ENCODE peak calls at places on chromosome 17, in ten cellular contexts. One of them, this sample, is unnamed.

GRCh38 chr17:48555616-48556533 is 11.0 kb upstream of the HOXB2 start:
- DNase-seq in H54: no peak
- DNase-seq in upper lobe of right lung: peak
- DNase-seq in stimulated activated CD8-positive, alpha-beta memory T cell treated with anti-CD3 and anti-CD28 coated beads, Interleukin-7, amount 100 ng/mL, for 1 hour: no peak
- DNase-seq in M059J: peak
- DNase-seq in substantia nigra: no peak
- DNase-seq in RWPE1: no peak
- DNase-seq in T-helper 2 cell: no peak
- DNase-seq in activated naive CD8-positive, alpha-beta T cell treated with anti-CD3 and anti-CD28 coated beads, Interleukin-2, amount 10 ng/mL, durations not matched to agents 7 days and 5 days: no peak
- DNase-seq in NCI-H1436: peak
- DNase-seq in this sample: peak

GRCh38 chr17:68973098-68973929 is 18.1 kb upstream of the ABCA8 start:
- DNase-seq in H54: no peak
- DNase-seq in upper lobe of right lung: no peak
- DNase-seq in stimulated activated CD8-positive, alpha-beta memory T cell treated with anti-CD3 and anti-CD28 coated beads, Interleukin-7, amount 100 ng/mL, for 1 hour: no peak
- DNase-seq in M059J: no peak
- DNase-seq in substantia nigra: no peak
- DNase-seq in RWPE1: no peak
- DNase-seq in T-helper 2 cell: no peak
- DNase-seq in activated naive CD8-positive, alpha-beta T cell treated with anti-CD3 and anti-CD28 coated beads, Interleukin-2, amount 10 ng/mL, durations not matched to agents 7 days and 5 days: no peak
- DNase-seq in NCI-H1436: no peak
- DNase-seq in this sample: no peak

GRCh38 chr17:9298135-9298534 is 276.8 kb downstream of the NTN1 start:
- DNase-seq in H54: no peak
- DNase-seq in upper lobe of right lung: no peak
- DNase-seq in stimulated activated CD8-positive, alpha-beta memory T cell treated with anti-CD3 and anti-CD28 coated beads, Interleukin-7, amount 100 ng/mL, for 1 hour: no peak
- DNase-seq in M059J: no peak
- DNase-seq in substantia nigra: no peak
- DNase-seq in RWPE1: no peak
- DNase-seq in T-helper 2 cell: no peak
- DNase-seq in activated naive CD8-positive, alpha-beta T cell treated with anti-CD3 and anti-CD28 coated beads, Interleukin-2, amount 10 ng/mL, durations not matched to agents 7 days and 5 days: no peak
- DNase-seq in NCI-H1436: no peak
- DNase-seq in this sample: no peak

GRCh38 chr17:20930065-20930760 is 112.6 kb downstream of the USP22 start:
- DNase-seq in H54: no peak
- DNase-seq in upper lobe of right lung: no peak
- DNase-seq in stimulated activated CD8-positive, alpha-beta memory T cell treated with anti-CD3 and anti-CD28 coated beads, Interleukin-7, amount 100 ng/mL, for 1 hour: no peak
- DNase-seq in M059J: no peak
- DNase-seq in substantia nigra: no peak
- DNase-seq in RWPE1: no peak
- DNase-seq in T-helper 2 cell: no peak
- DNase-seq in activated naive CD8-positive, alpha-beta T cell treated with anti-CD3 and anti-CD28 coated beads, Interleukin-2, amount 10 ng/mL, durations not matched to agents 7 days and 5 days: no peak
- DNase-seq in NCI-H1436: no peak
- DNase-seq in this sample: no peak

GRCh38 chr17:41957058-41957868 is 9.3 kb upstream of the CNP start:
- DNase-seq in H54: no peak
- DNase-seq in upper lobe of right lung: no peak
- DNase-seq in stimulated activated CD8-positive, alpha-beta memory T cell treated with anti-CD3 and anti-CD28 coated beads, Interleukin-7, amount 100 ng/mL, for 1 hour: no peak
- DNase-seq in M059J: peak
- DNase-seq in substantia nigra: no peak
- DNase-seq in RWPE1: no peak
- DNase-seq in T-helper 2 cell: no peak
- DNase-seq in activated naive CD8-positive, alpha-beta T cell treated with anti-CD3 and anti-CD28 coated beads, Interleukin-2, amount 10 ng/mL, durations not matched to agents 7 days and 5 days: no peak
- DNase-seq in NCI-H1436: no peak
- DNase-seq in this sample: no peak

GRCh38 chr17:50114849-50115357 is 15.1 kb downstream of the SAMD14 start:
- DNase-seq in H54: peak
- DNase-seq in upper lobe of right lung: no peak
- DNase-seq in stimulated activated CD8-positive, alpha-beta memory T cell treated with anti-CD3 and anti-CD28 coated beads, Interleukin-7, amount 100 ng/mL, for 1 hour: no peak
- DNase-seq in M059J: peak
- DNase-seq in substantia nigra: peak
- DNase-seq in RWPE1: no peak
- DNase-seq in T-helper 2 cell: no peak
- DNase-seq in activated naive CD8-positive, alpha-beta T cell treated with anti-CD3 and anti-CD28 coated beads, Interleukin-2, amount 10 ng/mL, durations not matched to agents 7 days and 5 days: no peak
- DNase-seq in NCI-H1436: peak
- DNase-seq in this sample: peak

GRCh38 chr17:67994827-67995567 is 1.3 kb downstream of the C17orf58 start:
- DNase-seq in H54: peak
- DNase-seq in upper lobe of right lung: no peak
- DNase-seq in stimulated activated CD8-positive, alpha-beta memory T cell treated with anti-CD3 and anti-CD28 coated beads, Interleukin-7, amount 100 ng/mL, for 1 hour: no peak
- DNase-seq in M059J: peak
- DNase-seq in substantia nigra: peak
- DNase-seq in RWPE1: peak
- DNase-seq in T-helper 2 cell: no peak
- DNase-seq in activated naive CD8-positive, alpha-beta T cell treated with anti-CD3 and anti-CD28 coated beads, Interleukin-2, amount 10 ng/mL, durations not matched to agents 7 days and 5 days: no peak
- DNase-seq in NCI-H1436: no peak
- DNase-seq in this sample: peak

GRCh38 chr17:57107498-57108101 is 22.6 kb downstream of the AKAP1 start:
- DNase-seq in H54: peak
- DNase-seq in upper lobe of right lung: peak
- DNase-seq in stimulated activated CD8-positive, alpha-beta memory T cell treated with anti-CD3 and anti-CD28 coated beads, Interleukin-7, amount 100 ng/mL, for 1 hour: no peak
- DNase-seq in M059J: peak
- DNase-seq in substantia nigra: no peak
- DNase-seq in RWPE1: peak
- DNase-seq in T-helper 2 cell: no peak
- DNase-seq in activated naive CD8-positive, alpha-beta T cell treated with anti-CD3 and anti-CD28 coated beads, Interleukin-2, amount 10 ng/mL, durations not matched to agents 7 days and 5 days: no peak
- DNase-seq in NCI-H1436: peak
- DNase-seq in this sample: peak

GRCh38 chr17:81731271-81731670 is 19.2 kb downstream of the SLC25A10 start:
- DNase-seq in H54: peak
- DNase-seq in upper lobe of right lung: no peak
- DNase-seq in stimulated activated CD8-positive, alpha-beta memory T cell treated with anti-CD3 and anti-CD28 coated beads, Interleukin-7, amount 100 ng/mL, for 1 hour: no peak
- DNase-seq in M059J: peak
- DNase-seq in substantia nigra: no peak
- DNase-seq in RWPE1: no peak
- DNase-seq in T-helper 2 cell: no peak
- DNase-seq in activated naive CD8-positive, alpha-beta T cell treated with anti-CD3 and anti-CD28 coated beads, Interleukin-2, amount 10 ng/mL, durations not matched to agents 7 days and 5 days: no peak
- DNase-seq in NCI-H1436: no peak
- DNase-seq in this sample: no peak

GRCh38 chr17:64661981-64662773 is at the start of gene SMURF2:
- DNase-seq in H54: peak
- DNase-seq in upper lobe of right lung: peak
- DNase-seq in stimulated activated CD8-positive, alpha-beta memory T cell treated with anti-CD3 and anti-CD28 coated beads, Interleukin-7, amount 100 ng/mL, for 1 hour: peak
- DNase-seq in M059J: peak
- DNase-seq in substantia nigra: peak
- DNase-seq in RWPE1: peak
- DNase-seq in T-helper 2 cell: peak
- DNase-seq in activated naive CD8-positive, alpha-beta T cell treated with anti-CD3 and anti-CD28 coated beads, Interleukin-2, amount 10 ng/mL, durations not matched to agents 7 days and 5 days: peak
- DNase-seq in NCI-H1436: peak
- DNase-seq in this sample: peak

GRCh38 chr17:27294689-27295630 is 1.0 kb downstream of the WSB1 start:
- DNase-seq in H54: peak
- DNase-seq in upper lobe of right lung: no peak
- DNase-seq in stimulated activated CD8-positive, alpha-beta memory T cell treated with anti-CD3 and anti-CD28 coated beads, Interleukin-7, amount 100 ng/mL, for 1 hour: no peak
- DNase-seq in M059J: peak
- DNase-seq in substantia nigra: peak
- DNase-seq in RWPE1: peak
- DNase-seq in T-helper 2 cell: peak
- DNase-seq in activated naive CD8-positive, alpha-beta T cell treated with anti-CD3 and anti-CD28 coated beads, Interleukin-2, amount 10 ng/mL, durations not matched to agents 7 days and 5 days: no peak
- DNase-seq in NCI-H1436: peak
- DNase-seq in this sample: peak

GRCh38 chr17:56499799-56500388 is 93.6 kb upstream of the NOG start:
- DNase-seq in H54: peak
- DNase-seq in upper lobe of right lung: no peak
- DNase-seq in stimulated activated CD8-positive, alpha-beta memory T cell treated with anti-CD3 and anti-CD28 coated beads, Interleukin-7, amount 100 ng/mL, for 1 hour: no peak
- DNase-seq in M059J: peak
- DNase-seq in substantia nigra: no peak
- DNase-seq in RWPE1: no peak
- DNase-seq in T-helper 2 cell: no peak
- DNase-seq in activated naive CD8-positive, alpha-beta T cell treated with anti-CD3 and anti-CD28 coated beads, Interleukin-2, amount 10 ng/mL, durations not matched to agents 7 days and 5 days: no peak
- DNase-seq in NCI-H1436: no peak
- DNase-seq in this sample: peak

GRCh38 chr17:27559996-27560481 is 70.9 kb upstream of the LGALS9 start:
- DNase-seq in H54: no peak
- DNase-seq in upper lobe of right lung: no peak
- DNase-seq in stimulated activated CD8-positive, alpha-beta memory T cell treated with anti-CD3 and anti-CD28 coated beads, Interleukin-7, amount 100 ng/mL, for 1 hour: no peak
- DNase-seq in M059J: peak
- DNase-seq in substantia nigra: no peak
- DNase-seq in RWPE1: peak
- DNase-seq in T-helper 2 cell: no peak
- DNase-seq in activated naive CD8-positive, alpha-beta T cell treated with anti-CD3 and anti-CD28 coated beads, Interleukin-2, amount 10 ng/mL, durations not matched to agents 7 days and 5 days: no peak
- DNase-seq in NCI-H1436: no peak
- DNase-seq in this sample: peak

GRCh38 chr17:77200711-77201110 is 59.9 kb downstream of the SEC14L1 start:
- DNase-seq in H54: no peak
- DNase-seq in upper lobe of right lung: no peak
- DNase-seq in stimulated activated CD8-positive, alpha-beta memory T cell treated with anti-CD3 and anti-CD28 coated beads, Interleukin-7, amount 100 ng/mL, for 1 hour: no peak
- DNase-seq in M059J: no peak
- DNase-seq in substantia nigra: no peak
- DNase-seq in RWPE1: no peak
- DNase-seq in T-helper 2 cell: no peak
- DNase-seq in activated naive CD8-positive, alpha-beta T cell treated with anti-CD3 and anti-CD28 coated beads, Interleukin-2, amount 10 ng/mL, durations not matched to agents 7 days and 5 days: no peak
- DNase-seq in NCI-H1436: no peak
- DNase-seq in this sample: peak

GRCh38 chr17:81906476-81907218 is 4.6 kb downstream of the PCYT2 start:
- DNase-seq in H54: no peak
- DNase-seq in upper lobe of right lung: no peak
- DNase-seq in stimulated activated CD8-positive, alpha-beta memory T cell treated with anti-CD3 and anti-CD28 coated beads, Interleukin-7, amount 100 ng/mL, for 1 hour: no peak
- DNase-seq in M059J: no peak
- DNase-seq in substantia nigra: no peak
- DNase-seq in RWPE1: no peak
- DNase-seq in T-helper 2 cell: no peak
- DNase-seq in activated naive CD8-positive, alpha-beta T cell treated with anti-CD3 and anti-CD28 coated beads, Interleukin-2, amount 10 ng/mL, durations not matched to agents 7 days and 5 days: no peak
- DNase-seq in NCI-H1436: no peak
- DNase-seq in this sample: no peak

GRCh38 chr17:80261159-80261894 is 675 bp downstream of the RNF213 start:
- DNase-seq in H54: peak
- DNase-seq in upper lobe of right lung: peak
- DNase-seq in stimulated activated CD8-positive, alpha-beta memory T cell treated with anti-CD3 and anti-CD28 coated beads, Interleukin-7, amount 100 ng/mL, for 1 hour: peak
- DNase-seq in M059J: peak
- DNase-seq in substantia nigra: peak
- DNase-seq in RWPE1: peak
- DNase-seq in T-helper 2 cell: no peak
- DNase-seq in activated naive CD8-positive, alpha-beta T cell treated with anti-CD3 and anti-CD28 coated beads, Interleukin-2, amount 10 ng/mL, durations not matched to agents 7 days and 5 days: peak
- DNase-seq in NCI-H1436: peak
- DNase-seq in this sample: peak

GRCh38 chr17:28499366-28499668 is 6.8 kb upstream of the FOXN1 start:
- DNase-seq in H54: no peak
- DNase-seq in upper lobe of right lung: no peak
- DNase-seq in stimulated activated CD8-positive, alpha-beta memory T cell treated with anti-CD3 and anti-CD28 coated beads, Interleukin-7, amount 100 ng/mL, for 1 hour: no peak
- DNase-seq in M059J: no peak
- DNase-seq in substantia nigra: no peak
- DNase-seq in RWPE1: no peak
- DNase-seq in T-helper 2 cell: no peak
- DNase-seq in activated naive CD8-positive, alpha-beta T cell treated with anti-CD3 and anti-CD28 coated beads, Interleukin-2, amount 10 ng/mL, durations not matched to agents 7 days and 5 days: no peak
- DNase-seq in NCI-H1436: no peak
- DNase-seq in this sample: no peak

GRCh38 chr17:40015005-40015997 is at the start of gene CSF3:
- DNase-seq in H54: no peak
- DNase-seq in upper lobe of right lung: peak
- DNase-seq in stimulated activated CD8-positive, alpha-beta memory T cell treated with anti-CD3 and anti-CD28 coated beads, Interleukin-7, amount 100 ng/mL, for 1 hour: no peak
- DNase-seq in M059J: no peak
- DNase-seq in substantia nigra: no peak
- DNase-seq in RWPE1: no peak
- DNase-seq in T-helper 2 cell: no peak
- DNase-seq in activated naive CD8-positive, alpha-beta T cell treated with anti-CD3 and anti-CD28 coated beads, Interleukin-2, amount 10 ng/mL, durations not matched to agents 7 days and 5 days: no peak
- DNase-seq in NCI-H1436: no peak
- DNase-seq in this sample: peak

GRCh38 chr17:58527949-58528348 is 13.5 kb upstream of the MTMR4 start:
- DNase-seq in H54: no peak
- DNase-seq in upper lobe of right lung: no peak
- DNase-seq in stimulated activated CD8-positive, alpha-beta memory T cell treated with anti-CD3 and anti-CD28 coated beads, Interleukin-7, amount 100 ng/mL, for 1 hour: no peak
- DNase-seq in M059J: peak
- DNase-seq in substantia nigra: peak
- DNase-seq in RWPE1: no peak
- DNase-seq in T-helper 2 cell: no peak
- DNase-seq in activated naive CD8-positive, alpha-beta T cell treated with anti-CD3 and anti-CD28 coated beads, Interleukin-2, amount 10 ng/mL, durations not matched to agents 7 days and 5 days: no peak
- DNase-seq in NCI-H1436: no peak
- DNase-seq in this sample: peak

GRCh38 chr17:47324224-47325020 is 667 bp downstream of the EFCAB13 start:
- DNase-seq in H54: no peak
- DNase-seq in upper lobe of right lung: peak
- DNase-seq in stimulated activated CD8-positive, alpha-beta memory T cell treated with anti-CD3 and anti-CD28 coated beads, Interleukin-7, amount 100 ng/mL, for 1 hour: peak
- DNase-seq in M059J: peak
- DNase-seq in substantia nigra: peak
- DNase-seq in RWPE1: no peak
- DNase-seq in T-helper 2 cell: peak
- DNase-seq in activated naive CD8-positive, alpha-beta T cell treated with anti-CD3 and anti-CD28 coated beads, Interleukin-2, amount 10 ng/mL, durations not matched to agents 7 days and 5 days: peak
- DNase-seq in NCI-H1436: peak
- DNase-seq in this sample: no peak

GRCh38 chr17:27651411-27652345 is 20.7 kb downstream of the LGALS9 start:
- DNase-seq in H54: no peak
- DNase-seq in upper lobe of right lung: no peak
- DNase-seq in stimulated activated CD8-positive, alpha-beta memory T cell treated with anti-CD3 and anti-CD28 coated beads, Interleukin-7, amount 100 ng/mL, for 1 hour: peak
- DNase-seq in M059J: peak
- DNase-seq in substantia nigra: peak
- DNase-seq in RWPE1: no peak
- DNase-seq in T-helper 2 cell: peak
- DNase-seq in activated naive CD8-positive, alpha-beta T cell treated with anti-CD3 and anti-CD28 coated beads, Interleukin-2, amount 10 ng/mL, durations not matched to agents 7 days and 5 days: peak
- DNase-seq in NCI-H1436: peak
- DNase-seq in this sample: peak

This sample was measured in mammary epithelial cell.